ENCODE peak calls at places on chromosomes 3 and 15, in seven cellular contexts. G is activated CD4-positive, alpha-beta T cell treated with anti-CD3 and anti-CD28 coated beads, Interleukin-2, amount 50 U/mL, for 1 hour; S is EH; F is NCI-H2029 treated with DMSO at 0.1 percent for 48 hours; K is NCI-H748 treated with DMSO at 0.1 percent for 48 hours; R is sigmoid colon; D is SHP77. W is an unnamed sample.

GRCh38 chr15:33190539-33190938 is 4.0 kb downstream of the FMN1 start:
- DNase-seq in G (no peak), S (no peak), F (no peak), K (no peak), R (no peak), D (no peak), W (no peak)

GRCh38 chr3:94101860-94102259 is 39.0 kb downstream of the NSUN3 start:
- DNase-seq in G (no peak), S (peak), F (no peak), K (no peak), R (no peak), D (no peak), W (no peak)

GRCh38 chr3:45931476-45931875 is 11.8 kb upstream of the CXCR6 start:
- DNase-seq in G (no peak), S (no peak), F (no peak), K (no peak), R (no peak), D (no peak), W (no peak)

GRCh38 chr15:74402873-74403589 is 30.7 kb downstream of the SEMA7A start:
- DNase-seq in G (peak), S (no peak), F (no peak), K (no peak), R (no peak), D (no peak), W (no peak)

GRCh38 chr3:52291508-52292181 is 4.0 kb downstream of the GLYCTK start:
- DNase-seq in G (peak), S (peak), F (no peak), K (peak), R (peak), D (no peak), W (no peak)

GRCh38 chr3:141275032-141275422 is 43.4 kb downstream of the PXYLP1 start:
- DNase-seq in G (no peak), S (peak), F (no peak), K (no peak), R (no peak), D (no peak), W (no peak)

GRCh38 chr3:141109761-141110160 is 58.6 kb downstream of the SPSB4 start:
- DNase-seq in G (no peak), S (no peak), F (no peak), K (peak), R (no peak), D (peak), W (no peak)

GRCh38 chr3:104939196-104939595 is 427.5 kb upstream of the ALCAM start:
- DNase-seq in G (no peak), S (peak), F (no peak), K (no peak), R (no peak), D (no peak), W (no peak)

GRCh38 chr3:9170851-9171160 is 78.6 kb downstream of the SRGAP3 start:
- DNase-seq in G (no peak), S (no peak), F (no peak), K (no peak), R (no peak), D (no peak), W (no peak)

GRCh38 chr15:45228931-45229330 is 23.1 kb upstream of the SLC28A2 start:
- DNase-seq in G (no peak), S (no peak), F (no peak), K (no peak), R (no peak), D (no peak), W (no peak)

GRCh38 chr3:143535994-143536784 is 312.1 kb downstream of the SLC9A9 start:
- DNase-seq in G (no peak), S (no peak), F (no peak), K (no peak), R (no peak), D (no peak), W (no peak)

GRCh38 chr15:62264196-62264595 is 99.1 kb upstream of the C2CD4B start:
- DNase-seq in G (no peak), S (no peak), F (no peak), K (no peak), R (no peak), D (no peak), W (no peak)

GRCh38 chr15:66102563-66103292 is 150.8 kb downstream of the MEGF11 start:
- DNase-seq in G (no peak), S (no peak), F (no peak), K (no peak), R (peak), D (no peak), W (no peak)

GRCh38 chr15:65248506-65248905 is 37.2 kb upstream of the CILP start:
- DNase-seq in G (no peak), S (no peak), F (no peak), K (no peak), R (no peak), D (no peak), W (no peak)

GRCh38 chr3:100537646-100538338 is 45.4 kb downstream of the TMEM45A start:
- DNase-seq in G (no peak), S (no peak), F (no peak), K (no peak), R (no peak), D (no peak), W (no peak)

GRCh38 chr15:40723919-40724318 is 28.9 kb downstream of the RAD51 start:
- DNase-seq in G (no peak), S (no peak), F (no peak), K (no peak), R (no peak), D (no peak), W (no peak)

GRCh38 chr15:73866881-73867410 is 6.4 kb upstream of the TBC1D21 start:
- DNase-seq in G (no peak), S (no peak), F (no peak), K (no peak), R (no peak), D (no peak), W (no peak)

GRCh38 chr3:195768414-195768813 is 43.3 kb downstream of the MUC4 start:
- DNase-seq in G (no peak), S (no peak), F (no peak), K (no peak), R (no peak), D (no peak), W (no peak)

GRCh38 chr15:64651573-64652260 is 123.7 kb downstream of the RBPMS2 start:
- DNase-seq in G (peak), S (no peak), F (peak), K (no peak), R (no peak), D (peak), W (no peak)

GRCh38 chr3:142481196-142481595 is 33.4 kb upstream of the XRN1 start:
- DNase-seq in G (no peak), S (no peak), F (no peak), K (no peak), R (no peak), D (no peak), W (no peak)

GRCh38 chr3:183038221-183038620 is 57.9 kb upstream of the DCUN1D1 start:
- DNase-seq in G (no peak), S (no peak), F (no peak), K (no peak), R (no peak), D (no peak), W (no peak)

GRCh38 chr3:175893566-175893965 is 1034.4 kb downstream of the NAALADL2 start:
- DNase-seq in G (no peak), S (no peak), F (no peak), K (no peak), R (no peak), D (no peak), W (no peak)

GRCh38 chr15:92753591-92753990 is 98.0 kb upstream of the FAM174B start:
- DNase-seq in G (no peak), S (no peak), F (no peak), K (no peak), R (no peak), D (no peak), W (no peak)

GRCh38 chr15:75049392-75049791 is 26.0 kb downstream of the PPCDC start:
- DNase-seq in G (no peak), S (no peak), F (peak), K (no peak), R (peak), D (peak), W (no peak)

GRCh38 chr3:140500473-140500872 is 177.4 kb upstream of the TRIM42 start:
- DNase-seq in G (no peak), S (no peak), F (peak), K (no peak), R (no peak), D (no peak), W (no peak)

GRCh38 chr3:49373563-49373962 is 15.4 kb upstream of the GPX1 start:
- DNase-seq in G (no peak), S (no peak), F (no peak), K (no peak), R (no peak), D (no peak), W (no peak)

GRCh38 chr3:105878061-105878460 is 9.2 kb upstream of the CBLB start:
- DNase-seq in G (no peak), S (peak), F (no peak), K (no peak), R (no peak), D (no peak), W (peak)

GRCh38 chr3:106707347-106707746 is 669.9 kb upstream of the CCDC54 start:
- DNase-seq in G (no peak), S (no peak), F (no peak), K (no peak), R (no peak), D (no peak), W (no peak)

GRCh38 chr3:138593488-138594149 is 441 bp downstream of the CEP70 start:
- DNase-seq in G (no peak), S (no peak), F (no peak), K (no peak), R (no peak), D (no peak), W (no peak)

GRCh38 chr3:46395210-46395661 is 11.6 kb downstream of the CCR5AS start:
- DNase-seq in G (no peak), S (no peak), F (no peak), K (no peak), R (no peak), D (no peak), W (no peak)

GRCh38 chr15:98737122-98737521 is 88.8 kb downstream of the IGF1R start:
- DNase-seq in G (no peak), S (no peak), F (no peak), K (no peak), R (no peak), D (no peak), W (no peak)

GRCh38 chr3:1088503-1088902 is 4.3 kb upstream of the CNTN6 start:
- DNase-seq in G (no peak), S (no peak), F (no peak), K (no peak), R (no peak), D (no peak), W (no peak)

GRCh38 chr15:99409097-99409473 is 156.7 kb upstream of the MEF2A start:
- DNase-seq in G (no peak), S (peak), F (no peak), K (no peak), R (peak), D (peak), W (no peak)

GRCh38 chr3:105413356-105413887 is 46.7 kb downstream of the ALCAM start:
- DNase-seq in G (no peak), S (no peak), F (no peak), K (no peak), R (no peak), D (no peak), W (no peak)

W was measured in AG09319.